ENCODE peak calls at places on chromosome 2, in seven cellular contexts. I is IMR-90, X is ovary, F is Peyer's patch, E is HCT116, N is psoas muscle, B is adrenal gland. M is an unnamed sample. For H3K36me3, the result is how much of the 10 kb centered on the place peaks cover.

GRCh38 chr2:202317080-202317859 is 51.7 kb downstream of the NOP58 start:
- DNase-seq in B (peak), N (peak), E (peak), I (peak), F (peak), X (peak), M (peak)

GRCh38 chr2:131016826-131017596 is 76.2 kb downstream of the FAM168B start:
- DNase-seq in X (peak), E (no peak), B (no peak), I (peak), F (no peak), N (no peak), M (no peak)

GRCh38 chr2:85195956-85196355 is 62.8 kb downstream of the TCF7L1 start:
- DNase-seq in N (peak), B (no peak), I (no peak), F (no peak), X (no peak), E (no peak), M (no peak)

GRCh38 chr2:176729706-176730569 is 460.7 kb downstream of the MTX2 start:
- DNase-seq in N (no peak), B (peak), E (no peak), I (no peak), X (no peak), F (no peak), M (no peak)

GRCh38 chr2:190679813-190680591 is 31.1 kb downstream of the NAB1 start:
- DNase-seq in I (peak), E (peak), N (peak), X (no peak), B (peak), F (peak), M (peak)

GRCh38 chr2:83844490-83844889 is 614.6 kb downstream of the SUCLG1 start:
- DNase-seq in N (no peak), I (no peak), X (no peak), E (no peak), B (no peak), F (no peak), M (no peak)

GRCh38 chr2:36530983-36531354 is 67.0 kb downstream of the FEZ2 start:
- DNase-seq in E (no peak), X (no peak), B (no peak), N (no peak), F (no peak), I (peak), M (no peak)

GRCh38 chr2:21220930-21221329 is 97.2 kb downstream of the TDRD15 start:
- DNase-seq in I (no peak), X (no peak), E (no peak), B (no peak), N (no peak), F (peak), M (no peak)

GRCh38 chr2:191386938-191387536 is 141.8 kb downstream of the MYO1B start:
- DNase-seq in N (no peak), I (peak), B (no peak), E (no peak), X (no peak), F (no peak), M (no peak)

GRCh38 chr2:79453918-79454317 is 58.9 kb upstream of the CTNNA2 start:
- DNase-seq in B (no peak), E (no peak), F (no peak), I (no peak), X (no peak), N (no peak), M (no peak)

GRCh38 chr2:128779301-128780095 is 460.8 kb upstream of the HS6ST1 start:
- DNase-seq in N (no peak), X (no peak), E (no peak), I (no peak), F (peak), B (no peak), M (peak)

GRCh38 chr2:60351802-60352201 is 201.7 kb downstream of the BCL11A start:
- DNase-seq in E (no peak), I (no peak), N (no peak), X (no peak), B (no peak), F (peak), M (no peak)

GRCh38 chr2:120820885-120821279 is 85.2 kb downstream of the GLI2 start:
- DNase-seq in B (no peak), I (peak), X (peak), F (no peak), N (peak), E (no peak), M (no peak)

GRCh38 chr2:33268246-33268831 is 208.1 kb upstream of the RASGRP3 start:
- DNase-seq in N (no peak), E (no peak), F (no peak), B (no peak), I (no peak), X (no peak), M (no peak)

GRCh38 chr2:218375212-218375611 is 6.9 kb upstream of the SLC11A1 start:
- DNase-seq in X (no peak), I (peak), F (no peak), E (no peak), N (no peak), B (no peak), M (no peak)

GRCh38 chr2:25009954-25010353 is 31.9 kb upstream of the EFR3B start:
- DNase-seq in N (no peak), E (no peak), I (no peak), B (no peak), X (no peak), F (no peak), M (no peak)

GRCh38 chr2:236969075-236969474 is 116.6 kb upstream of the COPS8 start:
- DNase-seq in B (no peak), I (no peak), E (no peak), F (peak), X (no peak), N (no peak), M (no peak)

GRCh38 chr2:12716250-12717190 is at the start of gene TRIB2:
- DNase-seq in I (peak), E (peak), X (peak), F (peak), B (peak), N (peak), M (peak)

GRCh38 chr2:180847073-180847472 is 133.3 kb upstream of the UBE2E3 start:
- DNase-seq in B (no peak), I (no peak), E (no peak), F (no peak), N (no peak), X (no peak), M (no peak)

GRCh38 chr2:46540496-46541342 is 61.4 kb downstream of the TMEM247 start:
- DNase-seq in N (no peak), I (peak), B (peak), E (no peak), X (no peak), F (no peak), M (no peak)

GRCh38 chr2:105789745-105790466 is 45.2 kb downstream of the NCK2 start:
- DNase-seq in N (peak), X (no peak), E (no peak), I (peak), F (peak), B (peak), M (no peak)

GRCh38 chr2:215431290-215431689 is 4.6 kb downstream of the FN1 start:
- DNase-seq in N (no peak), B (no peak), F (no peak), I (no peak), E (no peak), X (no peak), M (no peak)

GRCh38 chr2:215429424-215429823 is 6.4 kb downstream of the FN1 start:
- DNase-seq in B (no peak), F (no peak), E (no peak), I (peak), X (no peak), N (no peak), M (no peak)

GRCh38 chr2:215432759-215433594 is 2.9 kb downstream of the FN1 start:
- DNase-seq in B (no peak), N (no peak), E (no peak), F (no peak), I (no peak), X (no peak), M (no peak)

GRCh38 chr2:215431778-215432758 is 3.8 kb downstream of the FN1 start:
- DNase-seq in F (no peak), N (no peak), X (no peak), I (no peak), B (no peak), E (no peak), M (no peak)

DNA sequence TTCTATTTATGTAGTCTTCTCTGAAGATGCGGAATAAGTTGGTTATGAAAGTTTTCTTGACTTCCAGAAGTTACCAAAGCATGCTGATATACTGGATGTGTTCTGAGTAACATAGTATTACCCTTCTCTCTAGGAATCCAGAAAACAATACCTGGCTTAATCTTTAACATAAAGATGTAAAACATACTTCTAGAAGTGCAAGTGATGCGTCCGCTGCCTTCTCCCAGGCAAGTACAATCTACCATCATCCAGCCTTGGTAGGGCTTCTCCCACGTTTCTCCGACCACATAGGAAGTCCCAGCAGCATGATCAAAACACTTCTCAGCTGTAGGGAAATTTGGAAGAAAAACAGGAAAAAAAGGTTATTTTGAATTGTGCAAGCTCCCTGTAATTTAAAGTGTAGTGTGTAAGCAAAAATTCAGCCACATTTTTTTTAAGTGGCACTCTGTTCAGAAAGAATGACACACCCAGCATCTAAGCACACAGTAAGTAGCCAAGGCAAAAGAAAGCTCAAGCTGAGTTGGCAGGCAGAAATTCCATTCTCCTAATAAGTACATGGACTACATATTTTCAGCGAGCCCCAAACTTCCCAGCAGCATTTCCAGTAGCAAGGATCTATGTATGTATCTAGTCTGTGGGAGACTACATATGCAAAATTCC is 5.2 kb downstream of the FN1 start:
- DNase-seq in E (no peak), B (no peak), F (no peak), I (peak), X (no peak), N (no peak), M (no peak)
- H3K27ac ChIP-seq in E (no peak), B (no peak), F (no peak), I (peak), X (no peak), N (no peak), M (peak)

DNA sequence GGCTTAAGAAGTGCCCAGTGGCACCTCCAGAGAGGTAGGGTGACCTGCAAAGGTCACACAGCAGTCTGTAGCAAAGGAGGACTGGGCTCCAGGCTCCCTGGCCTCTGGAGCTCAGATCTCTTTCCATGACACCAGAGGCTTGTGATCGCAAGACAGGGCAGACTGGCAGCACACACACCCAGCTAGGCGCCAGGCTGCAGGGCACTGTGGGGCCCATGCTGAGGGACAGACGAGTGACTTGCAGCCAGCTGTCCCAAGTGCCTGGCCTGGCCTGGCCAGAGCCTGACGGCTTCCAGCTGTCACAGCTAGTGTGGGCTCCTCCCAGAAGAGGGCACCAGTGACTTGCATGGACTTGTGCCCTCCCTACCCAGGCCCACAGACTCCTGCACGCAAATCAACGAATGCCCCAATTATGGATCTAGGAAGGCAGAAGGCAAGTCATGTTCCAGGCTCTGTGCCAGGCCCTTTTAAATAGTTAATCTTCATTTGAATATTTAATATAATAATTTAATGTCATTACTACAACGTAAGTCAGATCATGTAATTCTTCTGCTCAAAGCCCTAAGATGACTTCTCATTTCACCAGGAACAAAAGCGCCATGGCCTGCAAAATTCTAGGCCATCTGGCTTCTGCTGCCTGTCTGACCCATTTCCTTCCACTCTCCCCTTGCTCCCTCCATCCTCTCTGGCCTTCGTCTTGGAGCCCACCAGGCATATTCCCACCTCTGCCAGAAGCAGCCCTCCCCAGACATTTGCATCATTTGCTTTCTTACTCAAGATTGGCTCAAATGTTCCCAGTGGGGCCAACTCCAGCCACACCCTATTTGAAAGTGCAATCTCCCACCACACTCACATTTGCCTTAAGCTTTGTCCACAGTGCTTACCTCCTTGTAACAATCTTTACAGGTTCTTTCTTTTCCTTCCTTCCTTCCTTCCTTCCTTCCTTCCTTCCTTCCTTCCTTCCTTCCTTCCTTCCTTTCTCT is 3.7 kb upstream of the SPEG start:
- DNase-seq in X (no peak), F (no peak), B (no peak), N (peak), E (no peak), I (peak), M (no peak)
- TF ChIP-seq CTCF in X (no peak), F (peak), B (no peak), N (peak), E (peak), I (peak), M (no peak)

GRCh38 chr2:71208756-71209155 is 18.1 kb downstream of the PAIP2B start:
- DNase-seq in X (no peak), E (no peak), F (no peak), I (no peak), N (no peak), B (no peak), M (no peak)
- H3K36me3 ChIP-seq in X (under half), E (under half), F (under half), I (under half), N (under half), B (under half), M (under half)

GRCh38 chr2:71719520-71720282 is 266.3 kb downstream of the DYSF start:
- DNase-seq in E (no peak), B (no peak), I (no peak), N (no peak), F (no peak), X (no peak), M (no peak)
- H3K27ac ChIP-seq in E (no peak), B (no peak), I (no peak), N (no peak), F (no peak), X (no peak), M (no peak)

DNA sequence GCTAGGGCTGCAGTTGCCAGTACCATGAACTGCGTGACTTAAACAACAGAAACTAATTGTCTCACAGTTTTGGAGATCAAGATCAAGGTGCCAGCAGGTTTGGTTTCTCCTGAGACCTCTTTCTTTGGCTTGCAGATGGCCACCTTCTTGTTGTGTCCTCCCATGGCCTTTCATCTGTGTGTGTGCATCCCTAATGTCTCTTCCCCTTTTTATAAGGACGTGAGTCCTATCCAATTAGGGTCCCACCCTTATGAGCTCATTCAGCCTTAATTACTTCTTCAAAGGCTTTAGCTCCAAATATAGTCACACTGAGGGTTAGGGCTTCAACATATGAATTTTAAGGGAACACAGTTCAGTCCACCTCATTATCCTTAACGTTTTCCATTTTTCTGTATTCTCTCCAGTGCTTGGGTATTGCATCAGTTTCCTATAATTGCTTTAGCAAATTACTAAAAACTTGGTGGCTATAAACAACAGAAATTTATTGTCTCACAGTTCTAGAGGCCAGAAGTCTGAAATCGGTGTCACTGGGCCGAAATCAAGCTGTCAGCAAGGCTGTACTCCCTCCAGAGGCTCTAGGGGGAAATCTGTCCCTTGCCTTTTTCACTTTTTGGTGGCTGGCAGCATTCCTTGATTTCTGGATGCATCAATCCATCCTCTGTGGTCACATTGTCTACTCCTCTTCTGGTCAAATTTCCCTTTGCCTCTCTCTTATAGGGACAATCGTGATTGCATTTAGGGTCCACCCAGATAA is 34.1 kb downstream of the CDC42EP3 start:
- DNase-seq in E (no peak), F (no peak), X (no peak), B (no peak), N (no peak), I (no peak), M (no peak)
- TF ChIP-seq CTCF in E (no peak), F (no peak), X (no peak), B (no peak), N (no peak), I (peak), M (no peak)

DNA sequence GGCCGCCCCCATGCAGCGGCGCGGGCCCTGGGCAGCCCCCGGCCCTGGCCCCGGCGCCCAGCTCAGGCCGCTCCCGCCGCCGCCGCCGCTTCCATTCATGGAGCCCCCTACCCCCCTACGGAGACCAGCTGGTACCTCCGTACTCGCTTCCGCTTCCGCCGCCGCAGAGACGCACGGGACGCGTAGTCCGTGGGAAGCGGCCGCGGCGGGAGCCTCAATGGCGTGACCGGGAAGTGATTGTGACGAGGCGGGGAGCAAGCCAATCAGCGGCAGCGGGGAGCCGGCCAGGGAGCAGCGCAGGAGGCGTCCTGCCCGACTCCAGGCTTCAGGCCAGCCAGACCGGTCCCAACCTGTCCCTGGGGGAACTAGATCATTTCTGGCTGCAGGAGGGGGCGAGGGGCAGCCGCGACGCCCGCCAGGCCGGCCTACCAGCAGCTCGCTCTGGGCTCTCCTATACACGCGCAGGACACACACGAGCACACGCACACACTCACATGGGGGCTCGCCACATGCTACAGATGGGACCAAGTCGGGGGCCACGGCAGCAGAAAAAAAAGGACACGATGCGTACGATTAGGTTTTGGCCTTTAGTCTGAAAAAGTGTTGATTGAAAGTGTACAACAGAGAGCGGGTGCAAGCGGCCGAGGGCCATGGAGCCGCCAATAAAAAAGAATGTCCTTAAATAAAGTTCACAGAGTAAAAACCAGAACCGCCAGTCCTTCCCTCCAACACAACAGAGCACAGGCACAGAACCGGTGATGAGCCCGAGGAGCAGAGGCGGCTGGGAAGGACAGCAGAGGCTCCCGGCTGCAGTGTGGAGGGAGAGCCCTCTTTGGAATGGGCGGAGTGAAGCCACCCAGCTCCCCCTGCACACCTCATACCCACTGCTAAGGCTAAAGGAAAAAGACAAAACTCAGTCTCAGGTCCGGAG is at the start of gene ZNF513:
- DNase-seq in B (peak), F (peak), X (peak), E (peak), N (peak), I (peak), M (peak)
- H3K36me3 ChIP-seq in B (under half), F (under half), X (under half), E (under half), N (half or more), I (half or more), M (under half)

DNA sequence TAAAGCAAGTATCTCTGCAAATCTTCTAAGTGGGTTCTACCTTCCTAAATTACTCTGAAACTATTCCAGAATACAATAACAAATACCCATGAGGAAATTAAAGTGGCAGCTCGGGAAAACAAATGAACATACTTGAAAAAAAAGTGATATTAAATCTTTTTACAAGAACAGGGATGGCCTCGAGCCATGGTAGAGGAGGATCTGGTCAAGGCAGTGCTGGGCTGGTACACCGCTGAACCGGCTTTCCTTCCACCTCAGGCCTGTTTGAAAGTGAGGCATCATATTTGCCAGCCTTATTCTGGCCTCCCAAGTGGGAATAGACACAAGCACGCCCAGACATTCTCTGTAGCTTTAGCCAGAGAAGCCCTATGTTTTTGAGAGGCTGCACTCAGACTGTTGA is 124.5 kb upstream of the CDCA7 start:
- DNase-seq in E (no peak), I (no peak), X (no peak), F (no peak), B (no peak), N (no peak), M (no peak)
- H3K27ac ChIP-seq in E (no peak), I (no peak), X (no peak), F (no peak), B (no peak), N (peak), M (no peak)